ENCODE peak calls at places on chromosomes 2 and 18, in six cellular contexts. J, K, C, Q, D and F are unnamed samples.

GRCh38 chr2:173232956-173233744 is 121.5 kb upstream of the CDCA7 start:
- DNase-seq in J (no peak), K (no peak), C (no peak), Q (no peak), D (no peak), F (no peak)

GRCh38 chr18:25284861-25285574 is 66.9 kb downstream of the ZNF521 start:
- DNase-seq in J (no peak), K (no peak), C (peak; percentile 62), Q (peak; percentile 21), D (no peak), F (no peak)

GRCh38 chr2:31384351-31384750 is 30.2 kb downstream of the XDH start:
- DNase-seq in J (peak; percentile 88), K (peak; percentile 19), C (no peak), Q (peak; percentile 15), D (no peak), F (no peak)

GRCh38 chr2:191245869-191246531 is 796 bp downstream of the MYO1B start:
- DNase-seq in J (peak; percentile 74), K (no peak), C (peak; percentile 64), Q (peak; percentile 82), D (peak; percentile 92), F (peak; percentile 28)

GRCh38 chr2:31420936-31421335 is 6.4 kb upstream of the XDH start:
- DNase-seq in J (no peak), K (no peak), C (no peak), Q (no peak), D (no peak), F (no peak)

GRCh38 chr2:179139506-179139905 is 89.6 kb upstream of the CCDC141 start:
- DNase-seq in J (no peak), K (no peak), C (no peak), Q (no peak), D (no peak), F (no peak)

GRCh38 chr2:185970148-185970852 is 231.7 kb downstream of the FSIP2 start:
- DNase-seq in J (peak; percentile 21), K (no peak), C (no peak), Q (no peak), D (no peak), F (no peak)

GRCh38 chr2:99701503-99701902 is 211.7 kb upstream of the REV1 start:
- DNase-seq in J (peak; percentile 26), K (no peak), C (no peak), Q (no peak), D (no peak), F (no peak)

GRCh38 chr18:10045296-10045891 is 131.6 kb downstream of the VAPA start:
- DNase-seq in J (no peak), K (no peak), C (no peak), Q (no peak), D (no peak), F (no peak)

GRCh38 chr2:129765326-129766158 is 213.9 kb upstream of the RAB6C start:
- DNase-seq in J (no peak), K (no peak), C (no peak), Q (no peak), D (no peak), F (no peak)

GRCh38 chr2:192140236-192140839 is 54.4 kb downstream of the TMEFF2 start:
- DNase-seq in J (no peak), K (no peak), C (no peak), Q (no peak), D (no peak), F (no peak)

GRCh38 chr2:197973772-197974171 is 169.4 kb downstream of the PLCL1 start:
- DNase-seq in J (no peak), K (no peak), C (no peak), Q (no peak), D (no peak), F (no peak)

GRCh38 chr18:74264303-74265020 is 27.3 kb downstream of the CYB5A start:
- DNase-seq in J (no peak), K (peak; percentile 82), C (no peak), Q (no peak), D (no peak), F (peak; percentile 30)

GRCh38 chr2:7593286-7593685 is 676.1 kb downstream of the RNF144A start:
- DNase-seq in J (no peak), K (no peak), C (no peak), Q (no peak), D (no peak), F (no peak)

GRCh38 chr2:10531874-10532273 is 83.7 kb upstream of the ODC1 start:
- DNase-seq in J (no peak), K (no peak), C (no peak), Q (no peak), D (no peak), F (no peak)

GRCh38 chr18:61949946-61950345 is 57.1 kb upstream of the RNF152 start:
- DNase-seq in J (peak; percentile 84), K (no peak), C (no peak), Q (no peak), D (no peak), F (no peak)

GRCh38 chr2:65309699-65310098 is 82.1 kb downstream of the ACTR2 start:
- DNase-seq in J (no peak), K (no peak), C (no peak), Q (no peak), D (no peak), F (no peak)

GRCh38 chr2:100011272-100011711 is 131.1 kb downstream of the AFF3 start:
- DNase-seq in J (no peak), K (no peak), C (no peak), Q (no peak), D (no peak), F (no peak)

GRCh38 chr2:74233648-74234047 is 35.2 kb downstream of the MTHFD2 start:
- DNase-seq in J (no peak), K (no peak), C (peak; percentile 1), Q (no peak), D (no peak), F (no peak)

GRCh38 chr2:96756788-96757476 is 3.8 kb upstream of the CNNM4 start:
- DNase-seq in J (no peak), K (no peak), C (no peak), Q (no peak), D (no peak), F (no peak)

GRCh38 chr2:29110916-29111315 is 4.3 kb upstream of the CLIP4 start:
- DNase-seq in J (peak; percentile 19), K (peak; percentile 77), C (no peak), Q (no peak), D (no peak), F (no peak)

GRCh38 chr2:46134531-46135229 is 162.5 kb upstream of the EPAS1 start:
- DNase-seq in J (peak; percentile 74), K (no peak), C (peak; percentile 54), Q (peak; percentile 71), D (no peak), F (no peak)

GRCh38 chr2:171158790-171159325 is 1.8 kb downstream of the TLK1 start:
- DNase-seq in J (no peak), K (peak; percentile 22), C (no peak), Q (no peak), D (no peak), F (no peak)

GRCh38 chr2:201966691-201967388 is 66.8 kb upstream of the FZD7 start:
- DNase-seq in J (no peak), K (no peak), C (no peak), Q (no peak), D (no peak), F (no peak)

GRCh38 chr2:218960196-218961165 is 1.0 kb downstream of the CDK5R2 start:
- DNase-seq in J (no peak), K (no peak), C (no peak), Q (no peak), D (peak; percentile 21), F (no peak)

GRCh38 chr2:220703279-220703678 is 868.8 kb downstream of the EPHA4 start:
- DNase-seq in J (no peak), K (no peak), C (no peak), Q (no peak), D (no peak), F (no peak)

GRCh38 chr18:23066060-23066459 is 69.2 kb upstream of the CABLES1 start:
- DNase-seq in J (no peak), K (no peak), C (no peak), Q (no peak), D (no peak), F (no peak)

GRCh38 chr2:205751621-205752031 is 69.3 kb downstream of the NRP2 start:
- DNase-seq in J (no peak), K (no peak), C (no peak), Q (no peak), D (no peak), F (no peak)

GRCh38 chr2:57920342-57920939 is 126.2 kb upstream of the VRK2 start:
- DNase-seq in J (no peak), K (no peak), C (no peak), Q (no peak), D (no peak), F (no peak)

GRCh38 chr2:201358684-201359083 is 1.5 kb upstream of the FLACC1 start:
- DNase-seq in J (peak; percentile 77), K (peak; percentile 14), C (no peak), Q (no peak), D (no peak), F (no peak)

GRCh38 chr2:149857344-149857743 is 269.8 kb upstream of the MMADHC start:
- DNase-seq in J (no peak), K (no peak), C (no peak), Q (no peak), D (no peak), F (no peak)

GRCh38 chr18:56189615-56190014 is 448.8 kb downstream of the TXNL1 start:
- DNase-seq in J (no peak), K (no peak), C (no peak), Q (no peak), D (peak; percentile 5), F (no peak)

GRCh38 chr2:193990868-193991267 is 1666.2 kb upstream of the SLC39A10 start:
- DNase-seq in J (no peak), K (no peak), C (no peak), Q (no peak), D (no peak), F (no peak)
- TF ChIP-seq CTCF in J (no peak), K (no peak), C (no peak), Q (no peak), D (no peak), F (no peak)

GRCh38 chr2:70748002-70748779 is 19.8 kb downstream of the ADD2 start:
- DNase-seq in J (no peak), K (no peak), C (no peak), Q (no peak), D (no peak), F (no peak)
- TF ChIP-seq CTCF in J (no peak), K (no peak), C (no peak), Q (no peak), D (no peak), F (no peak)

GRCh38 chr2:20051518-20052228 is at the start of gene LAPTM4A:
- DNase-seq in J (peak; percentile 100), K (peak; percentile 100), C (peak; percentile 99), Q (peak; percentile 99), D (peak; percentile 97), F (peak; percentile 91)
- TF ChIP-seq CTCF in J (no peak), K (peak; percentile 1), C (peak; percentile 20), Q (no peak), D (no peak), F (no peak)

GRCh38 chr18:33745396-33745795 is 167.4 kb downstream of the ASXL3 start:
- DNase-seq in J (no peak), K (no peak), C (no peak), Q (no peak), D (no peak), F (no peak)

GRCh38 chr18:33749831-33750230 is 171.8 kb downstream of the ASXL3 start:
- DNase-seq in J (no peak), K (peak; percentile 38), C (no peak), Q (no peak), D (no peak), F (no peak)

GRCh38 chr18:33746261-33746660 is 168.2 kb downstream of the ASXL3 start:
- DNase-seq in J (no peak), K (no peak), C (no peak), Q (no peak), D (no peak), F (no peak)

GRCh38 chr18:33744032-33744697 is 166.1 kb downstream of the ASXL3 start:
- DNase-seq in J (no peak), K (no peak), C (no peak), Q (no peak), D (no peak), F (no peak)
- TF ChIP-seq CTCF in J (no peak), K (peak; percentile 4), C (no peak), Q (no peak), D (no peak), F (no peak)